ENCODE peak calls at places on chromosome 21, in six cellular contexts. One of them, this sample, is unnamed.

GRCh38 chr21:34037446-34037845 is 35.9 kb upstream of the MRPS6 start:
- DNase-seq in AG08396: peak; percentile 29
- DNase-seq in foreskin fibroblast: peak; percentile 73
- DNase-seq in endothelial cell: no peak
- DNase-seq in thoracic aorta: no peak
- DNase-seq in left colon: no peak
- DNase-seq in this sample: no peak

GRCh38 chr21:42491328-42491727 is 4.7 kb downstream of the RSPH1 start:
- DNase-seq in AG08396: no peak
- DNase-seq in foreskin fibroblast: no peak
- DNase-seq in endothelial cell: no peak
- DNase-seq in thoracic aorta: no peak
- DNase-seq in left colon: no peak
- DNase-seq in this sample: no peak

GRCh38 chr21:15986277-15986676 is 256.5 kb downstream of the USP25 start:
- DNase-seq in AG08396: no peak
- DNase-seq in foreskin fibroblast: no peak
- DNase-seq in endothelial cell: no peak
- DNase-seq in thoracic aorta: no peak
- DNase-seq in left colon: no peak
- DNase-seq in this sample: no peak

GRCh38 chr21:33622253-33622652 is 19.3 kb downstream of the CRYZL1 start:
- DNase-seq in AG08396: no peak
- DNase-seq in foreskin fibroblast: no peak
- DNase-seq in endothelial cell: no peak
- DNase-seq in thoracic aorta: no peak
- DNase-seq in left colon: no peak
- DNase-seq in this sample: no peak

GRCh38 chr21:15422761-15423160 is 307.0 kb upstream of the USP25 start:
- DNase-seq in AG08396: no peak
- DNase-seq in foreskin fibroblast: no peak
- DNase-seq in endothelial cell: no peak
- DNase-seq in thoracic aorta: no peak
- DNase-seq in left colon: no peak
- DNase-seq in this sample: no peak

GRCh38 chr21:44425895-44426662 is 29.2 kb upstream of the LRRC3 start:
- DNase-seq in AG08396: no peak
- DNase-seq in foreskin fibroblast: no peak
- DNase-seq in endothelial cell: no peak
- DNase-seq in thoracic aorta: no peak
- DNase-seq in left colon: no peak
- DNase-seq in this sample: no peak

GRCh38 chr21:37770496-37770895 is 145.8 kb downstream of the KCNJ6 start:
- DNase-seq in AG08396: no peak
- DNase-seq in foreskin fibroblast: no peak
- DNase-seq in endothelial cell: no peak
- DNase-seq in thoracic aorta: no peak
- DNase-seq in left colon: no peak
- DNase-seq in this sample: no peak

GRCh38 chr21:43287111-43287973 is 118.5 kb downstream of the CRYAA start:
- DNase-seq in AG08396: no peak
- DNase-seq in foreskin fibroblast: no peak
- DNase-seq in endothelial cell: no peak
- DNase-seq in thoracic aorta: no peak
- DNase-seq in left colon: peak; percentile 55
- DNase-seq in this sample: no peak

GRCh38 chr21:43864806-43865470 is at the start of gene AGPAT3:
- DNase-seq in AG08396: peak; percentile 58
- DNase-seq in foreskin fibroblast: no peak
- DNase-seq in endothelial cell: no peak
- DNase-seq in thoracic aorta: no peak
- DNase-seq in left colon: peak; percentile 43
- DNase-seq in this sample: peak; percentile 64

GRCh38 chr21:41778974-41779600 is 12.2 kb upstream of the RIPK4 start:
- DNase-seq in AG08396: no peak
- DNase-seq in foreskin fibroblast: no peak
- DNase-seq in endothelial cell: no peak
- DNase-seq in thoracic aorta: no peak
- DNase-seq in left colon: peak; percentile 47
- DNase-seq in this sample: no peak

GRCh38 chr21:35237287-35237686 is 188.2 kb upstream of the RUNX1 start:
- DNase-seq in AG08396: no peak
- DNase-seq in foreskin fibroblast: no peak
- DNase-seq in endothelial cell: no peak
- DNase-seq in thoracic aorta: no peak
- DNase-seq in left colon: no peak
- DNase-seq in this sample: no peak

GRCh38 chr21:16608209-16608830 is 878.5 kb downstream of the USP25 start:
- DNase-seq in AG08396: no peak
- DNase-seq in foreskin fibroblast: no peak
- DNase-seq in endothelial cell: no peak
- DNase-seq in thoracic aorta: no peak
- DNase-seq in left colon: no peak
- DNase-seq in this sample: no peak

GRCh38 chr21:45970674-45971486 is 10.7 kb upstream of the COL6A1 start:
- DNase-seq in AG08396: peak; percentile 83
- DNase-seq in foreskin fibroblast: no peak
- DNase-seq in endothelial cell: peak; percentile 81
- DNase-seq in thoracic aorta: no peak
- DNase-seq in left colon: peak; percentile 58
- DNase-seq in this sample: peak; percentile 80

GRCh38 chr21:35171385-35171784 is 122.3 kb upstream of the RUNX1 start:
- DNase-seq in AG08396: no peak
- DNase-seq in foreskin fibroblast: no peak
- DNase-seq in endothelial cell: no peak
- DNase-seq in thoracic aorta: no peak
- DNase-seq in left colon: no peak
- DNase-seq in this sample: no peak

GRCh38 chr21:39430954-39431353 is 14.6 kb downstream of the LCA5L start:
- DNase-seq in AG08396: no peak
- DNase-seq in foreskin fibroblast: no peak
- DNase-seq in endothelial cell: no peak
- DNase-seq in thoracic aorta: no peak
- DNase-seq in left colon: no peak
- DNase-seq in this sample: no peak

GRCh38 chr21:41926068-41926806 is 27.6 kb downstream of the C2CD2 start:
- DNase-seq in AG08396: peak; percentile 61
- DNase-seq in foreskin fibroblast: no peak
- DNase-seq in endothelial cell: no peak
- DNase-seq in thoracic aorta: no peak
- DNase-seq in left colon: peak; percentile 38
- DNase-seq in this sample: peak; percentile 65

This sample was measured in AG20443.